ENCODE peak calls at places on chromosomes 13 and 19, in five cellular contexts. R is adipocyte; S is psoas muscle; A is fibroblast of lung; Y is CD8-positive, alpha-beta T cell. B is an unnamed sample.

GRCh38 chr19:6061420-6062130 is 48.7 kb downstream of the RFX2 start:
- DNase-seq in Y (no peak), R (no peak), A (no peak), S (peak; percentile 28), B (no peak)

GRCh38 chr19:6753178-6754031 is 13.8 kb downstream of the SH2D3A start:
- DNase-seq in Y (peak; percentile 51), A (peak; percentile 59), R (peak; percentile 57), S (peak; percentile 87), B (peak; percentile 94)

GRCh38 chr19:907183-907853 is 5.7 kb downstream of the R3HDM4 start:
- DNase-seq in R (no peak), Y (no peak), A (no peak), S (peak; percentile 23), B (no peak)

GRCh38 chr13:45325806-45326205 is 15.2 kb downstream of the TPT1 start:
- DNase-seq in S (peak; percentile 62), Y (no peak), R (peak; percentile 83), A (peak; percentile 91), B (peak; percentile 50)

GRCh38 chr19:33175156-33175782 is 18.9 kb upstream of the LRP3 start:
- DNase-seq in Y (no peak), A (no peak), R (no peak), S (no peak), B (no peak)

GRCh38 chr13:37617162-37617561 is 18.6 kb upstream of the POSTN start:
- DNase-seq in A (peak; percentile 96), S (no peak), Y (no peak), R (peak; percentile 62), B (peak; percentile 6)

GRCh38 chr13:111058796-111059506 is 56.2 kb upstream of the ARHGEF7 start:
- DNase-seq in R (no peak), A (no peak), Y (no peak), S (no peak), B (no peak)

GRCh38 chr19:17406039-17406886 is 833 bp upstream of the BST2 start:
- DNase-seq in S (no peak), R (no peak), Y (no peak), A (peak; percentile 71), B (no peak)

GRCh38 chr13:97252735-97253134 is 30.6 kb downstream of the MBNL2 start:
- DNase-seq in S (no peak), A (no peak), R (no peak), Y (no peak), B (no peak)

DNA sequence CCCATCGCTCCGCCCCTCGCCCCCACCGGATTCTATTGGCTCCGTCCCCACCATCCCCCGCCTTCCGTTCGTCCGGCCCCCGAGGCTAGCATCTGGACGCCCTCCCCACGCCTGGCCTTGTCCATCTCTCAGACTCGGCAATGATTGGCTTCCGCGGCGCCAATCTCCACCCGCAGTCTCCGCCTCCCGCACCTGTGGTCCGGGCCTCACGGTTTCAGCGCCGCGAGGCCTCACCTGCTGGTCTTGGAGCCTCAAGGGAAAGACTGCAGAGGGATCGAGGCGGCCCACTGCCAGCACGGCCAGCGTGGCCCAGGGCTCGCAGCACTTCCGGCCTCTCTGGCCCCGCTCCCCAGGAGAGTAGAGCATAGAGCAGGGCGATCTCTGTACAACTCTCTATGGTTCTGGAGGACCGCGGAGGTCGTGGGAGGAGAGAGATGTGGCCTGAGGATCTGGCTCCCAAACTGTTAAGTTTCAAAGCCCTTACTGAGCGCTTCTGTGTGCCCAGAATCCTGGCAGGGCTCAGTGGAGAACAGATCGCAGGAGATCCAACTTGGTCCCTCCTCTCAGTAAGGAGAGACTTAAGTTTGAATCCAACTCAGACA is at the start of gene ERCC1:
- DNase-seq in S (peak; percentile 95), Y (no peak), A (peak; percentile 94), R (peak; percentile 96), B (peak; percentile 98)
- H3K4me1 ChIP-seq in S (peaks cover 23% of the 10 kb centered on the region), Y (peaks cover 32% of the 10 kb centered on the region), A (peaks cover 25% of the 10 kb centered on the region), R (peaks cover 34% of the 10 kb centered on the region), B (peaks cover 22% of the 10 kb centered on the region)

GRCh38 chr13:114318624-114319023 is 4.3 kb downstream of the CHAMP1 start:
- DNase-seq in Y (no peak), R (peak; percentile 16), A (no peak), S (no peak), B (no peak)
- H3K4me1 ChIP-seq in Y (peaks cover 13% of the 10 kb centered on the region), R (peaks cover 34% of the 10 kb centered on the region), A (peaks cover 19% of the 10 kb centered on the region), S (peaks cover 37% of the 10 kb centered on the region), B (peaks cover 28% of the 10 kb centered on the region)

GRCh38 chr19:38712161-38712748 is 32.0 kb downstream of the CAPN12 start:
- DNase-seq in A (no peak), Y (no peak), R (no peak), S (no peak), B (no peak)
- H3K4me1 ChIP-seq in A (peaks cover 53% of the 10 kb centered on the region), Y (no peaks in the 10 kb centered on the region), R (peaks cover 32% of the 10 kb centered on the region), S (peaks cover 83% of the 10 kb centered on the region), B (no peaks in the 10 kb centered on the region)

GRCh38 chr19:10896851-10897526 is 25.6 kb downstream of the CARM1 start:
- DNase-seq in R (peak; percentile 18), S (no peak), Y (no peak), A (no peak), B (no peak)

GRCh38 chr19:10895920-10896319 is 24.6 kb downstream of the CARM1 start:
- DNase-seq in S (no peak), Y (no peak), A (no peak), R (no peak), B (no peak)

GRCh38 chr19:10892256-10892655 is 20.9 kb downstream of the CARM1 start:
- DNase-seq in A (no peak), S (peak; percentile 76), R (no peak), Y (no peak), B (no peak)

GRCh38 chr19:10895363-10895762 is 24.0 kb downstream of the CARM1 start:
- DNase-seq in Y (no peak), S (no peak), R (no peak), A (no peak), B (no peak)

GRCh38 chr19:10894911-10895213 is 23.5 kb downstream of the CARM1 start:
- DNase-seq in Y (no peak), S (no peak), A (no peak), R (no peak), B (no peak)
- H3K4me1 ChIP-seq in Y (no peaks in the 10 kb centered on the region), S (peaks cover 87% of the 10 kb centered on the region), A (no peaks in the 10 kb centered on the region), R (peaks cover 6% of the 10 kb centered on the region), B (peaks cover 9% of the 10 kb centered on the region)

DNA sequence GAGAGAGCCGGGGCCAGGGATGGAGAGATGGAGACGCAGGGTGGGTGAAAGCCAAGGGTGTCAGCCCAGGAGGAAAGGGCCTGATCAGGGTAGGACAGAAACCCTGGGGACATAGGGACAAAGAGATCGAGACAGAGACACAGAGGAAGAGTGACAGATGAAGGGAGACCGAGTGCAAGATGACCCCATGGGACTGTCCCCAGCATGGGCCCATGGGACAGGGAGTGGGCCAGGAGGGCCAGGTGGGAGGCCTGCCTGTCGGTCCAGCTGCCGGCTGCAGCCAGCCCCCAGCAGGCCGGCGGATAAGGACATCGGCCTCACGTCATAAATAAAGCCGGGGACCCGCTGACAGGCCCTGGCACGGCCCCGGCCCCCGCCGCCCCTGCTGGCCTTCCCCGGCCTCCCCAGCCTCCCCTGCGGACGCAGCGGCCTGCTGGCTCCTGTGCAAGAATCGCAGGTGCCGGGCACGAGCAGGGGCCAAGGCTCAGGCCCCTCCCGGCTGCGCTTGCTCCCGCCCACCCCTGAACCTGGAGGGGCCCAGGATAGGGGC is 6.3 kb downstream of the REX1BD start:
- DNase-seq in A (no peak), R (no peak), S (no peak), Y (no peak), B (no peak)
- H3K4me1 ChIP-seq in A (no peaks in the 10 kb centered on the region), R (peaks cover 36% of the 10 kb centered on the region), S (peaks cover 13% of the 10 kb centered on the region), Y (peaks cover 28% of the 10 kb centered on the region), B (peaks cover 17% of the 10 kb centered on the region)

GRCh38 chr13:21037656-21038055 is 23.7 kb downstream of the LATS2 start:
- DNase-seq in R (no peak), A (no peak), Y (no peak), S (no peak), B (no peak)
- H3K4me1 ChIP-seq in R (peaks cover 44% of the 10 kb centered on the region), A (peaks cover 18% of the 10 kb centered on the region), Y (peaks cover 11% of the 10 kb centered on the region), S (peaks cover 75% of the 10 kb centered on the region), B (peaks cover 17% of the 10 kb centered on the region)

DNA sequence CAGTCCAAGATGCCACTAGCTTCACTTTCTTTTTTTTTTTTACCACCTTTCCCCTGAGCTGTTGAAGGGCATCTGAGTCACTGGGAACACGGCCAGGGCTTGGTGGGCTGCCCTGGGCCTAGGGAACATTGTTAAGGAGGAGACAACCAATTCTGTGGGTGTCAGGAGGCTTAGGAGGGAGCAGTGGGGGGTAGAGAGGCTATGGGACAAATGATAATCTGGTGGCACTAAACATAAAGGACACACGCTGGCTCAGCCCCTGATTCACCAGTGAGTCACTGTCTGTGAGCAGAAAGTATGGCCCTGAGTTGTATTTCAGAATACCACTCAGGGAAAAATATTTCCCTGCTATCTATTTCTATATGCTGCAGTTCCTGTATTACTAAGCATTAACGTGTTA is 207.8 kb downstream of the DCLK1 start:
- DNase-seq in Y (no peak), A (peak; percentile 70), S (no peak), R (peak; percentile 66), B (no peak)
- H3K4me1 ChIP-seq in Y (no peaks in the 10 kb centered on the region), A (peaks cover 10% of the 10 kb centered on the region), S (no peaks in the 10 kb centered on the region), R (peaks cover 46% of the 10 kb centered on the region), B (peaks cover 7% of the 10 kb centered on the region)

GRCh38 chr13:27106144-27106543 is 65.5 kb downstream of the USP12 start:
- DNase-seq in S (no peak), A (no peak), Y (no peak), R (no peak), B (no peak)
- H3K4me1 ChIP-seq in S (peaks cover 4% of the 10 kb centered on the region), A (no peaks in the 10 kb centered on the region), Y (no peaks in the 10 kb centered on the region), R (no peaks in the 10 kb centered on the region), B (no peaks in the 10 kb centered on the region)

B was measured in hepatocyte.